ENCODE peak calls at places on chromosomes 1 and 21, in five cellular contexts. T is PC-3, G is cardiac fibroblast, N is bronchial epithelial cell, H is lower lobe of right lung. I is an unnamed sample.

GRCh38 chr1:7680791-7681165 is 90.3 kb upstream of the VAMP3 start:
- DNase-seq in T (no peak), G (peak; percentile 4), N (no peak), H (no peak), I (no peak)

GRCh38 chr21:29538115-29538514 is 239.4 kb downstream of the BACH1 start:
- DNase-seq in T (no peak), G (peak; percentile 76), N (peak; percentile 1), H (no peak), I (no peak)

GRCh38 chr1:185636848-185637247 is 97.3 kb upstream of the HMCN1 start:
- DNase-seq in T (no peak), G (no peak), N (peak; percentile 100), H (no peak), I (peak; percentile 98)

GRCh38 chr1:98034505-98034904 is 113.7 kb upstream of the DPYD start:
- DNase-seq in T (peak; percentile 46), G (peak; percentile 62), N (no peak), H (no peak), I (peak; percentile 9)

GRCh38 chr1:87325982-87326738 is 2.5 kb upstream of the LMO4 start:
- DNase-seq in T (peak; percentile 81), G (peak; percentile 69), N (peak; percentile 62), H (no peak), I (peak; percentile 71)

GRCh38 chr1:167059045-167059728 is 31.0 kb downstream of the GPA33 start:
- DNase-seq in T (peak; percentile 90), G (peak; percentile 72), N (peak; percentile 47), H (peak; percentile 68), I (peak; percentile 59)

GRCh38 chr1:3618904-3619671 is 5.7 kb upstream of the TPRG1L start:
- DNase-seq in T (peak; percentile 91), G (peak; percentile 84), N (peak; percentile 59), H (peak; percentile 70), I (peak; percentile 75)

GRCh38 chr1:234755449-234755863 is 145.5 kb upstream of the IRF2BP2 start:
- DNase-seq in T (no peak), G (peak; percentile 91), N (peak; percentile 78), H (peak; percentile 81), I (peak; percentile 65)

GRCh38 chr1:176073524-176074157 is 133.4 kb downstream of the COP1 start:
- DNase-seq in T (peak; percentile 71), G (peak; percentile 89), N (peak; percentile 66), H (no peak), I (peak; percentile 76)

GRCh38 chr1:208178091-208178529 is 66.1 kb downstream of the PLXNA2 start:
- DNase-seq in T (peak; percentile 85), G (no peak), N (peak; percentile 35), H (peak; percentile 77), I (peak; percentile 22)

GRCh38 chr1:200971955-200972711 is 51.4 kb downstream of the KIF21B start:
- DNase-seq in T (peak; percentile 93), G (peak; percentile 61), N (peak; percentile 19), H (peak; percentile 65), I (peak; percentile 53)

GRCh38 chr1:40911105-40911504 is 48.9 kb upstream of the CITED4 start:
- DNase-seq in T (no peak), G (no peak), N (no peak), H (no peak), I (no peak)

GRCh38 chr1:174274452-174274851 is 115.1 kb downstream of the RABGAP1L start:
- DNase-seq in T (no peak), G (no peak), N (no peak), H (no peak), I (no peak)

GRCh38 chr1:229410692-229411433 is 23.0 kb downstream of the ACTA1 start:
- DNase-seq in T (peak; percentile 72), G (peak; percentile 46), N (peak; percentile 65), H (no peak), I (peak; percentile 69)

GRCh38 chr1:190479537-190479936 is 1.9 kb upstream of the BRINP3 start:
- DNase-seq in T (no peak), G (no peak), N (no peak), H (no peak), I (no peak)

GRCh38 chr21:32494946-32495703 is 82.6 kb downstream of the EVA1C start:
- DNase-seq in T (peak; percentile 89), G (peak; percentile 80), N (peak; percentile 70), H (no peak), I (peak; percentile 57)

GRCh38 chr1:52159033-52159789 is 17.3 kb downstream of the ZFYVE9 start:
- DNase-seq in T (peak; percentile 76), G (peak; percentile 58), N (peak; percentile 77), H (no peak), I (peak; percentile 80)

GRCh38 chr1:204685236-204686006 is at the start of gene LRRN2:
- DNase-seq in T (peak; percentile 56), G (no peak), N (no peak), H (no peak), I (peak; percentile 11)

GRCh38 chr1:218874801-218875400 is 298.8 kb upstream of the LYPLAL1 start:
- DNase-seq in T (peak; percentile 81), G (no peak), N (no peak), H (no peak), I (peak; percentile 7)

GRCh38 chr1:7315316-7315715 is 455.8 kb upstream of the VAMP3 start:
- DNase-seq in T (no peak), G (no peak), N (no peak), H (no peak), I (peak; percentile 16)

GRCh38 chr21:27759820-27760219 is 792.9 kb upstream of the ADAMTS5 start:
- DNase-seq in T (peak; percentile 13), G (peak; percentile 18), N (peak; percentile 13), H (no peak), I (peak; percentile 38)

GRCh38 chr1:119772298-119772697 is 3.6 kb upstream of the HMGCS2 start:
- DNase-seq in T (no peak), G (no peak), N (no peak), H (no peak), I (no peak)

GRCh38 chr1:84300991-84301758 is at the start of gene SAMD13:
- DNase-seq in T (peak; percentile 70), G (peak; percentile 82), N (peak; percentile 63), H (peak; percentile 55), I (peak; percentile 73)

DNA sequence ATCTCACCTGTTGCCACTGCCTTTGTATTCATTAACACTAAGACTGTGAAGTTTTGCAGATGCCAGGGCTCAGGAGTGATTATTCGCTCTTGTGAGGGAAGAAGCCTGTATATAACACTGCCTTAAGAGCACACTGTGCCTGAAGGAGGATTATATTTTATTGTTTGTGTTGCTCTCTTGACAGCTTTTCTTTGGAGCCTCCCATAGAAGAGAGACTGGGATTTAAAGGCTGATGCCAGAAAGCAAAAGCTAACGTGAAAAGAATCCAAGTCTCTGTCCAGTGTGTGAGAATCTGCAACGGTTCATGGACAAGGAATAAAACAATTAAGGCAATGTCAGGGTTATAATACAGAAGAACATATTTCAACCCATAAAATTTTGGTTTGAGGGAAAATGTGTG is 316.8 kb downstream of the NFIA start:
- DNase-seq in T (no peak), G (no peak), N (no peak), H (no peak), I (peak; percentile 2)
- TF ChIP-seq CTCF in T (no peak), G (no peak), N (no peak), H (no peak), I (no peak)

GRCh38 chr1:214548988-214549387 is 2.4 kb downstream of the PTPN14 start:
- DNase-seq in T (peak; percentile 79), G (peak; percentile 63), N (no peak), H (peak; percentile 63), I (no peak)
- H3K4me3 ChIP-seq in T (peak overlapping the region; percentile 88), G (peak overlapping the region; percentile 92), N (peak overlapping the region; percentile 96), H (peak overlapping the region; percentile 83), I (peak overlapping the region; percentile 83)

DNA sequence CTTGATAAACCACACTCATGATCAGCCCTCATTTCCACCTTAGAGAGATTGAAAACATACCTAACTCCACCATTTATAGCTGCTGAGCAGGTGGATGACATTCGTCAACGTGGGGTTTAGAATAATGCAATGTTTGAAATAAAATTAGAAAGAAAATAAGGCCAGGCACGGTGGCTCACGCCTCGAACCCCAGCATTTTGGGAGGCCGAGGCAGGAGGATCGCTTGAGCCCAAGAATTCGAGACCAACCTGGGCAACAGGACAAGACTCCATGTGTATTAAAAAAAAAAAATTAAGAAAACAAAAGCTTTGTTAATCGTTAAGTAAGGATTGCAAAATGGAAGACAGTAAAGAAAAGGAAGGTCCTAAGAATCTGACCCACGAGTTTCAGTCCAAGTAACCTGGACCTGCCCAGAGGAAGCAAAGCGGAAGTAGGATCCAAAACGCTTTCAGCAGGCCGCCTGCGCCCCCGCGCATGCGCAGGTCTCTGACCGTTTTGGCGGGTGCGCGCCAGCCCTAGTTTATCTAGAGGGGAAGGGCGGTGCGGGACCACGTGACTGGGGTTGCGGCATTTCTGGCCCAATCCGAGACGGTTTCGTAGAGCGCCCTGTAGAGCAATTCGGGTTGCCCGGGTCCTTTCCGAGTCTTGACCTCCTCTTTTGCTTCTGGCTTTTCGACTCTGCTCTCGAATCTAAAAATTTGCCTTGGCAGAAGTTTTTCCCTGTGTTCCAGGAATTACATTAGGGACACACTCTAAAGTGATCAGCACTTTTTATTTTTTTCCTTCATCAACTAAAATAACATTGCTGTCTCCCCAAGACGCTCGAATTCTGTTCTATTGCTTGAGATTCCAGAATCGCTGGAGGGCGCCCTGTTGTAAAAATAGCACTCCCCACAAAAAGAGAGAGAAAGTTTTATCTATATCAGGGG is 22.5 kb downstream of the ANP32E start:
- DNase-seq in T (peak; percentile 45), G (peak; percentile 96), N (peak; percentile 84), H (peak; percentile 98), I (peak; percentile 91)
- TF ChIP-seq CTCF in T (no peak), G (peak; percentile 22), N (peak; percentile 19), H (peak; percentile 37), I (peak; percentile 35)

DNA sequence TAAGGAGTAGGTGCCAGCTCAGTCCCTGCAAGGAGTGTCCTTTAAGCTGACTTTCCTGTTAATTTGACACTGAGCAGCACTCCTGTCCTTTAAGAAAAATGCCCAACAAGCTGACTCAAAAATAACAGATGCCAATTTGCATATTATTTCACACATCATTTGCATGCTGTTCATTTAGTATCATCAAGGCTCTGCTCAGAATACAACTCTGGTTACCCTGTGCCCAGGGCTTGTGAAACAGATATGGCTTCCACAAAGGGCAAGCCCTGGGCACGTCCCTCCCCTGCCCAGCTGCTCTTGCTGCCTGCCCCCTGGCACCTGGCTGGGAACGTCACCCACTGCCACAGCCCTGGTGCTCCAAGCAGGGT is 10.3 kb downstream of the KCNN3 start:
- DNase-seq in T (no peak), G (no peak), N (no peak), H (peak; percentile 69), I (peak; percentile 19)
- H3K4me3 ChIP-seq in T (no peak overlapping the region), G (no peak overlapping the region), N (no peak overlapping the region), H (no peak overlapping the region), I (no peak overlapping the region)

DNA sequence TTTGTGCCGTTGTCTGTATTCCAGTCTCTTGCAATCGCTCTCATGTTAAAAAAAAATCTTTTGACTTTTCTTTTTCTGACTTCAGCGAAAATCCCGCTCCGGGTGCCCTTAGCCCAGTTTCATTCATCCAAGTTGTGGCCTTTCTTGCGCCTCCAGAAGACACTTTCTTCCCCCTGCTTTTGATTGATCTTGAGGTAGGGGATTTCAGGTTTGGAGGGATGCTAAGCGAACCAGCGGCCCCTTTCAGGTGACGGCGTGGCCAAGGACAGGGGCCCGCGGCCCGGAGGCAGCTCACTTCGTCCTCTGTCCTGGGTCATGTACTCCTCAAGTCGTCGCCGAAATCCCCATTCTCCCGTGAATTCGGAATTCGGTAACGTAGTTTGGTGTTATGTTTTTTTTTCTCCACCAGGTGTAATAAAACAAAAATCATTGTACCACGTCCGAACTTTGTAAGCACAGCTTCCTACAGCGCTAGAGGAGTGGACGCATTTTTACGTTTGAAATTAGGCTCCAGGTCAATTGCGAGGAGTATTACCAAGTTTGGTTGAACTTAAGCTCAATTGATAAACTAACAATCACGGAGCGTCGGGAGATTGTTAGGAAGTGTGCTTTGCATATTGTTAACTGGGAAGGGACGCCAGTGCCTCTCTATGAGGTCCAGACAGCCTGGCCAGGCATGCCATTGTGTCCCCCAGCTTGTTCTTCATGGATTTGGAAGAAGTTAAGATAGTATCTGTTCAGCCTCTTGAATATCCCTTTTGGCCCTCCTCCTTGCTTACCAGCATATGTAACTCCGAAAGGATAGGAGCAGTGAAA is 1.1 kb downstream of the MRPS6 start:
- DNase-seq in T (peak; percentile 32), G (peak; percentile 40), N (peak; percentile 33), H (no peak), I (peak; percentile 38)
- TF ChIP-seq CTCF in T (no peak), G (no peak), N (no peak), H (no peak), I (no peak)